ENCODE peak calls at places on chromosome 12, in five cellular contexts. One of them, this sample, is unnamed.

GRCh38 chr12:115599251-115599811 is 678.2 kb downstream of the MED13L start:
- DNase-seq in neuronal stem cell: peak
- DNase-seq in neural crest cell: no peak
- DNase-seq in T-helper 2 cell: no peak
- DNase-seq in HS-27A: no peak
- DNase-seq in this sample: no peak

GRCh38 chr12:115569694-115570093 is 707.8 kb downstream of the MED13L start:
- DNase-seq in neuronal stem cell: peak
- DNase-seq in neural crest cell: no peak
- DNase-seq in HS-27A: no peak
- DNase-seq in T-helper 2 cell: no peak
- DNase-seq in this sample: no peak

GRCh38 chr12:115998119-115998633 is 279.3 kb downstream of the MED13L start:
- DNase-seq in neural crest cell: no peak
- DNase-seq in neuronal stem cell: peak
- DNase-seq in HS-27A: peak
- DNase-seq in T-helper 2 cell: no peak
- DNase-seq in this sample: no peak

GRCh38 chr12:32809196-32809595 is 53.5 kb upstream of the YARS2 start:
- DNase-seq in T-helper 2 cell: no peak
- DNase-seq in HS-27A: no peak
- DNase-seq in neuronal stem cell: no peak
- DNase-seq in neural crest cell: no peak
- DNase-seq in this sample: no peak

GRCh38 chr12:3604750-3605638 is 114.0 kb downstream of the PRMT8 start:
- DNase-seq in T-helper 2 cell: no peak
- DNase-seq in neuronal stem cell: no peak
- DNase-seq in neural crest cell: no peak
- DNase-seq in HS-27A: no peak
- DNase-seq in this sample: no peak

GRCh38 chr12:103840399-103840880 is 594 bp downstream of the NT5DC3 start:
- DNase-seq in T-helper 2 cell: no peak
- DNase-seq in neuronal stem cell: no peak
- DNase-seq in HS-27A: no peak
- DNase-seq in neural crest cell: no peak
- DNase-seq in this sample: no peak

GRCh38 chr12:46933947-46934346 is 108.2 kb upstream of the SLC38A4 start:
- DNase-seq in T-helper 2 cell: no peak
- DNase-seq in neural crest cell: no peak
- DNase-seq in HS-27A: no peak
- DNase-seq in neuronal stem cell: peak
- DNase-seq in this sample: no peak

GRCh38 chr12:71548906-71549305 is 109.3 kb downstream of the LGR5 start:
- DNase-seq in HS-27A: no peak
- DNase-seq in neuronal stem cell: no peak
- DNase-seq in T-helper 2 cell: no peak
- DNase-seq in neural crest cell: no peak
- DNase-seq in this sample: no peak

GRCh38 chr12:40946612-40947194 is 241.4 kb upstream of the PDZRN4 start:
- DNase-seq in T-helper 2 cell: no peak
- DNase-seq in neuronal stem cell: peak
- DNase-seq in HS-27A: no peak
- DNase-seq in neural crest cell: no peak
- DNase-seq in this sample: peak

GRCh38 chr12:10189653-10190052 is 10.8 kb downstream of the TMEM52B start:
- DNase-seq in T-helper 2 cell: no peak
- DNase-seq in neural crest cell: no peak
- DNase-seq in HS-27A: no peak
- DNase-seq in neuronal stem cell: no peak
- DNase-seq in this sample: no peak

GRCh38 chr12:39764944-39765560 is 145.4 kb upstream of the ABCD2 start:
- DNase-seq in neuronal stem cell: peak
- DNase-seq in neural crest cell: no peak
- DNase-seq in T-helper 2 cell: no peak
- DNase-seq in HS-27A: no peak
- DNase-seq in this sample: peak

GRCh38 chr12:11710431-11710830 is 61.0 kb downstream of the ETV6 start:
- DNase-seq in HS-27A: no peak
- DNase-seq in T-helper 2 cell: no peak
- DNase-seq in neuronal stem cell: no peak
- DNase-seq in neural crest cell: no peak
- DNase-seq in this sample: no peak

GRCh38 chr12:43277630-43278267 is 274.3 kb downstream of the ADAMTS20 start:
- DNase-seq in neuronal stem cell: no peak
- DNase-seq in T-helper 2 cell: no peak
- DNase-seq in HS-27A: no peak
- DNase-seq in neural crest cell: no peak
- DNase-seq in this sample: no peak

GRCh38 chr12:119198440-119198839 is 19.7 kb downstream of the HSPB8 start:
- DNase-seq in neuronal stem cell: no peak
- DNase-seq in T-helper 2 cell: no peak
- DNase-seq in neural crest cell: no peak
- DNase-seq in HS-27A: no peak
- DNase-seq in this sample: no peak

GRCh38 chr12:109726106-109726497 is 12.5 kb downstream of the FAM222A start:
- DNase-seq in T-helper 2 cell: no peak
- DNase-seq in neural crest cell: no peak
- DNase-seq in HS-27A: no peak
- DNase-seq in neuronal stem cell: no peak
- DNase-seq in this sample: no peak

GRCh38 chr12:45989857-45990467 is 412 bp downstream of the SCAF11 start:
- DNase-seq in T-helper 2 cell: peak
- DNase-seq in neuronal stem cell: peak
- DNase-seq in neural crest cell: no peak
- DNase-seq in HS-27A: no peak
- DNase-seq in this sample: no peak

GRCh38 chr12:42426733-42427132 is 100.8 kb downstream of the PPHLN1 start:
- DNase-seq in T-helper 2 cell: no peak
- DNase-seq in neuronal stem cell: no peak
- DNase-seq in HS-27A: no peak
- DNase-seq in neural crest cell: no peak
- DNase-seq in this sample: no peak

GRCh38 chr12:96989916-96990315 is 82.9 kb downstream of the NEDD1 start:
- DNase-seq in neuronal stem cell: peak
- DNase-seq in T-helper 2 cell: no peak
- DNase-seq in HS-27A: no peak
- DNase-seq in neural crest cell: no peak
- DNase-seq in this sample: no peak